ENCODE peak calls at places on chromosomes 2 and 18, in four cellular contexts. W is psoas muscle; K is K562; I is CD4-positive, alpha-beta memory T cell. S is an unnamed sample.

GRCh38 chr18:51068111-51068510 is 38.1 kb downstream of the SMAD4 start:
- DNase-seq in W (no peak), K (no peak), I (no peak), S (no peak)

GRCh38 chr18:7369006-7369405 is 138.1 kb downstream of the LRRC30 start:
- DNase-seq in W (no peak), K (no peak), I (no peak), S (no peak)

GRCh38 chr2:54618646-54619565 is 104.6 kb upstream of the EML6 start:
- DNase-seq in W (no peak), K (no peak), I (no peak), S (no peak)

GRCh38 chr18:46632401-46633089 is 24.5 kb downstream of the LOXHD1 start:
- DNase-seq in W (no peak), K (peak; percentile 6), I (no peak), S (no peak)

GRCh38 chr2:127762846-127763245 is 48.1 kb downstream of the WDR33 start:
- DNase-seq in W (no peak), K (no peak), I (no peak), S (no peak)

GRCh38 chr2:37109523-37109922 is 25.2 kb downstream of the GPATCH11 start:
- DNase-seq in W (no peak), K (no peak), I (no peak), S (no peak)

GRCh38 chr18:48064978-48065600 is 134.6 kb upstream of the SMAD2 start:
- DNase-seq in W (no peak), K (no peak), I (no peak), S (no peak)

GRCh38 chr2:190740449-190740848 is 91.6 kb downstream of the NAB1 start:
- DNase-seq in W (no peak), K (no peak), I (no peak), S (no peak)

GRCh38 chr2:132943829-132944228 is 273.8 kb upstream of the LYPD1 start:
- DNase-seq in W (no peak), K (no peak), I (no peak), S (no peak)

GRCh38 chr2:43426305-43427031 is 169.4 kb downstream of the THADA start:
- DNase-seq in W (no peak), K (peak; percentile 90), I (peak; percentile 56), S (peak; percentile 56)

GRCh38 chr2:20584637-20585321 is 66.1 kb downstream of the HS1BP3 start:
- DNase-seq in W (peak; percentile 54), K (no peak), I (no peak), S (no peak)

GRCh38 chr18:66560092-66560491 is 43.8 kb downstream of the CDH19 start:
- DNase-seq in W (no peak), K (no peak), I (no peak), S (no peak)

GRCh38 chr2:25606892-25607291 is 66.5 kb downstream of the DTNB start:
- DNase-seq in W (no peak), K (peak; percentile 50), I (peak; percentile 30), S (no peak)

DNA sequence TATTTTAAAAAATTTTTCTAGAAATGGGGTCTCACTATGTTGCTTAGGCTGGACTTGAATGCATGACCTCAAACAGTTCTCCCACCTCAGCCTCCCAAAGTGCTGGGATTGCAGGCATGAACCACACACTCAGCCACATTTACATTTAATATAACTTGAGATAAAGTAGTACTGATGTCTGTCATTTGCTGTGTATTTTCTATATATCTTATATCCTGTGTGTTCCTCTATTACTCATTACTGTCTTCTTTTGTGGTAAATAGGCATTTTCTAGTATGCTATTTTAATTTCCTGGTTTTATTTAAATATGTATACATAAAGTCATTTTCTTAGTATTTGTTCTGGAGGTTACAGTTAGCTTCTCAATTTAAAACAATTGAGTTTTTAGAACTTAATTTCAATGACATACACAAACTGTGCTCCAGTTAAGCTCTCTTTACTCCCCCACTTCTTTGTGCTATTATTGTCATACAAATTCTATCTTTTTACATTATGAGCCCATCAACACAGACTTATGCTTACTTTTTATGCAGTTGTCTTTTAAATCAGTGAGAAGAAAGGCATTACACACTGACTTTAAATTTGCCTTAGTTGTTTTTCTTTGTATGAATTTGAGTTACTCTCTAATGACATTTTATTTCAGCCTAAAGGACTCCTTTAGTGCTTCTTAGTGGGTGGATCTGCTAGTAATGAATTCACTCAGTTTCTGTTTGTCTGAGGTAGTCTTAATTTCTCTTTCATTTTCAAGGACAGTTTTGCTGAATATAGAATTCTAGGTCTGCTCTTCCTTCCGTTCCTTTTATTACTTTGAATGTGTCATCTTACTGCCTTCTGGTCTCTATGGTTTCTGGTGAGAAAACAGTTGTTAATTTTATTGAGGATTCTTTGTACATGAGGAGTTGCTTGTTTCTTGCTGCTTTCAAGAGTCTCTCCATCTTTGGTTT is 6.2 kb upstream of the INPP4A start:
- DNase-seq in W (no peak), K (no peak), I (peak; percentile 35), S (no peak)
- H3K27ac ChIP-seq in W (no peak overlapping the region), K (no peak overlapping the region), I (no peak overlapping the region), S (no peak overlapping the region)

GRCh38 chr2:4420032-4420431 is 716.7 kb downstream of the DCDC2C start:
- DNase-seq in W (no peak), K (no peak), I (no peak), S (no peak)

DNA sequence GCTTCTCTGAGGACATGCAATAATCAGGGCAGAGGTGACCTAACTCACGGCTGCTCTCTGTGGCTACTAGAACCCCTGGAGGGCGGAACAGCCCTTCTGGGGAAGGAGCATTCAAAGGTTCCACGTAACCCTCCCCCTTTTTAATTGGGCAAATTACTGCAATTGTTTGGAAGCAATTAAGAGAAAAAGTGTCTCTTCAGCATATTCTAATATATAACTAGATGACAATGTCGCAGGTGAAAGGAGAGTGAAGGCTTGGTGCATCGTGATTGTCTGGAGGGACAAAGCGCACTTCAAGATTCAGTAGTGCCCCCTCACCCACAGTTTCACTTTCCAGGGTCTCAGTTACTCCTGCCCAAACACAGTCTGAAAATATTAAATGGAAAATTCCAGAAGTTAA is 720.8 kb downstream of the DCDC2C start:
- DNase-seq in W (no peak), K (no peak), I (no peak), S (no peak)
- H3K9me3 ChIP-seq in W (no peaks in the 10 kb centered on the region), K (no peaks in the 10 kb centered on the region), I (no peaks in the 10 kb centered on the region), S (no peaks in the 10 kb centered on the region)

GRCh38 chr18:77054288-77054605 is 78.3 kb downstream of the MBP start:
- DNase-seq in W (no peak), K (no peak), I (no peak), S (no peak)

GRCh38 chr18:77054606-77055428 is 77.8 kb downstream of the MBP start:
- DNase-seq in W (peak; percentile 91), K (peak; percentile 47), I (peak; percentile 87), S (peak; percentile 80)

GRCh38 chr18:77057043-77057442 is 75.5 kb downstream of the MBP start:
- DNase-seq in W (peak; percentile 75), K (no peak), I (no peak), S (no peak)

GRCh38 chr18:77056399-77057015 is 76.1 kb downstream of the MBP start:
- DNase-seq in W (no peak), K (no peak), I (no peak), S (no peak)

DNA sequence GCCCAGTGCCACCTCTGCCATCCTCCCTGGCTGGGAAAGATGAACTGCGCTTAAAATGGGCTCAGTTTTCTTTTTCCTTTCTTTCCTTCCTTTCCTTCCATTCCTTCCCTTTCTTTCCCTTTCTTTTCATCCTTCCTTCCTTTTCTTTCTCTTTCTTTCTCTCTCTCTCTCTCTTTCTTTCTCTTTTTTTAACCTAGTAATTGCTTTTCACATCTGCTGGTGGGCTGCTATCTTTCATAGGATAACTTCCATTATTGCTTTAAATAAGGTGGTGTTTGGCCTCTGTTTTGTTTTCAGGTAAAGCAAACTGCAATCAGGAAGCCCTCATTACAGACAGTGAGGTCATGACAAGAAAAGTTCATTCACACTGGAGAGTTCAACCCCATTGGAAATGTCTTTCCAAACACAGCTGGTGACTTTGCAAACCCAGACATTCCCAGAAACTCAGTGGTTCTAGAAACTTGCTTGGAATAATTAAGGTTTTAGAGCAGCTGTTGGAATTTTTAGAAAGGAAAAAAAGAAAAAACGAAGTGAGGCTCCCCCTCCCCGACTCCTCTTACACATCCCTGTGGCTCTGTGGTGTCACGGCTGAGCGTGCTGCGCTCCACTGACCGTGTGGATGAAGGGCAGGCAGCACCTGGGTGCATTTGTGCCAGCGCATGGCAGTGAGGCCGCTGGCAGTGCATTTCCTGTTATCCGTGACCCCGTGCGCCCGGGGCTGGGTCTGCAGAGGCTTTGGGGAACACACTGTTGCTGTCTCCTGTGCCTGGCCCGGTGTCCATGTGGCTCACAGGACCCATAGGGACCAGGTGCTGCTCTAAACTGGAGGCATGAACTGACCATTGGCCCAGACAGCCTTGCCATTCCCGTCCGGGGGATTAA is 76.9 kb downstream of the MBP start:
- DNase-seq in W (no peak), K (no peak), I (no peak), S (no peak)
- H3K4me1 ChIP-seq in W (peaks cover 63% of the 10 kb centered on the region), K (no peaks in the 10 kb centered on the region), I (peaks cover 91% of the 10 kb centered on the region), S (peaks cover 84% of the 10 kb centered on the region)

GRCh38 chr2:160015746-160016145 is 46.7 kb downstream of the PLA2R1 start:
- DNase-seq in W (no peak), K (no peak), I (no peak), S (no peak)
- H3K27ac ChIP-seq in W (no peak overlapping the region), K (no peak overlapping the region), I (no peak overlapping the region), S (no peak overlapping the region)

GRCh38 chr2:170822885-170823799 is 6.5 kb downstream of the GAD1 start:
- DNase-seq in W (no peak), K (peak; percentile 79), I (no peak), S (no peak)
- H3K9me3 ChIP-seq in W (no peaks in the 10 kb centered on the region), K (no peaks in the 10 kb centered on the region), I (no peaks in the 10 kb centered on the region), S (no peaks in the 10 kb centered on the region)

GRCh38 chr2:241547781-241548450 is 10.6 kb upstream of the BOK start:
- DNase-seq in W (peak; percentile 30), K (no peak), I (no peak), S (no peak)
- H3K4me1 ChIP-seq in W (peaks cover 10% of the 10 kb centered on the region), K (peaks cover 27% of the 10 kb centered on the region), I (no peaks in the 10 kb centered on the region), S (no peaks in the 10 kb centered on the region)

GRCh38 chr2:84944257-84944909 is 26.6 kb upstream of the KCMF1 start:
- DNase-seq in W (no peak), K (no peak), I (no peak), S (no peak)

GRCh38 chr2:84942166-84942565 is 28.8 kb upstream of the KCMF1 start:
- DNase-seq in W (no peak), K (no peak), I (no peak), S (no peak)

GRCh38 chr2:84942964-84943421 is 28.0 kb upstream of the KCMF1 start:
- DNase-seq in W (no peak), K (no peak), I (no peak), S (no peak)

GRCh38 chr2:84947010-84947593 is 23.9 kb upstream of the KCMF1 start:
- DNase-seq in W (no peak), K (no peak), I (no peak), S (no peak)

GRCh38 chr2:84946204-84947009 is 24.6 kb upstream of the KCMF1 start:
- DNase-seq in W (no peak), K (peak; percentile 30), I (peak; percentile 47), S (peak; percentile 74)
- H3K27ac ChIP-seq in W (no peak overlapping the region), K (no peak overlapping the region), I (peak overlapping the region; percentile 33), S (peak overlapping the region; percentile 64)

DNA sequence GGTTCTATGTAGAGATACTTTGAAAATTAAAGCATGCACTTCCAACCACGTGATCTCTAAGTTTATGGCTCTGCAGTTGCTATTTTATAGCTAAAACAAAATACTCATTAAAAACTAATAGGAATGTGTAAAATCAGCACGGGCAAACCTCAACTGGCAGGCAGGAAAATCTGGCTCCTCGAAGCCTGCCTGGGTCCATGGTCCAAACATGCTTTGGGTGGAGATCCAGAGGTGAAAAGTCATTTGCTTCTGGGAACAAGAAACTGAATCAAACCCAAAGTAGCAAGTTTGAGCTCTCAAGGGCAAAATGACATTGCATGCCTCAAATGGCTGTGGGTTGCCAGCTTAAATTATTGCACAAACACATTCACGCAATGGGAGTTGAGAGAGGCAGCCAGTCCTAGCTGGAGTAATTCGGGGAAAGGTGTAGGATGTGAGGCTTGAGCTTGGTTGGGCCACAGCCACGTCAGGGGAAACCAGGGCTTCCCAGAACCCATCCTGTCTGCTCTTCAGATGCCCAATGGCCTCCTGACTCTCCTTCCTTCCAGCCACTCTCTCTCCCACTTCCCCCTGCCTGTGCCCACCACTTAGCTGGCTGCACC is 75.2 kb upstream of the LCLAT1 start:
- DNase-seq in W (no peak), K (no peak), I (no peak), S (no peak)
- H3K9me3 ChIP-seq in W (no peaks in the 10 kb centered on the region), K (no peaks in the 10 kb centered on the region), I (no peaks in the 10 kb centered on the region), S (no peaks in the 10 kb centered on the region)